ENCODE peak calls at places on chromosomes 5 and 9, in six cellular contexts. Y is H9, J is IMR-90, K is neuronal stem cell, M is mesenchymal stem cell, W is H1. P is an unnamed sample.

GRCh38 chr9:95286151-95286550 is 31.4 kb downstream of the FANCC start:
- DNase-seq in Y (no peak), J (peak; percentile 30), K (no peak), M (peak; percentile 51), W (no peak), P (no peak)

GRCh38 chr5:32709789-32710334 is 1.3 kb upstream of the NPR3 start:
- DNase-seq in Y (peak; percentile 81), J (peak; percentile 79), K (peak; percentile 71), M (peak; percentile 85), W (peak; percentile 78), P (peak; percentile 81)

GRCh38 chr5:41246376-41246775 is 33.0 kb upstream of the C6 start:
- DNase-seq in Y (no peak), J (peak; percentile 96), K (no peak), M (peak; percentile 14), W (no peak), P (no peak)

GRCh38 chr9:114504341-114505186 is 709 bp downstream of the WHRN start:
- DNase-seq in Y (peak; percentile 77), J (peak; percentile 19), K (peak; percentile 55), M (peak; percentile 65), W (peak; percentile 82), P (peak; percentile 70)

GRCh38 chr9:27653246-27653645 is 80.0 kb upstream of the C9orf72 start:
- DNase-seq in Y (no peak), J (no peak), K (no peak), M (no peak), W (no peak), P (no peak)

GRCh38 chr5:90488791-90489190 is 14.1 kb downstream of the POLR3G start:
- DNase-seq in Y (no peak), J (peak; percentile 65), K (no peak), M (no peak), W (no peak), P (no peak)

GRCh38 chr5:122129332-122129731 is at the start of gene ZNF474:
- DNase-seq in Y (peak; percentile 89), J (peak; percentile 98), K (peak; percentile 85), M (peak; percentile 99), W (no peak), P (peak; percentile 99)

GRCh38 chr5:164799391-164799790 is 1294.0 kb downstream of the MAT2B start:
- DNase-seq in Y (no peak), J (no peak), K (no peak), M (no peak), W (no peak), P (no peak)

DNA sequence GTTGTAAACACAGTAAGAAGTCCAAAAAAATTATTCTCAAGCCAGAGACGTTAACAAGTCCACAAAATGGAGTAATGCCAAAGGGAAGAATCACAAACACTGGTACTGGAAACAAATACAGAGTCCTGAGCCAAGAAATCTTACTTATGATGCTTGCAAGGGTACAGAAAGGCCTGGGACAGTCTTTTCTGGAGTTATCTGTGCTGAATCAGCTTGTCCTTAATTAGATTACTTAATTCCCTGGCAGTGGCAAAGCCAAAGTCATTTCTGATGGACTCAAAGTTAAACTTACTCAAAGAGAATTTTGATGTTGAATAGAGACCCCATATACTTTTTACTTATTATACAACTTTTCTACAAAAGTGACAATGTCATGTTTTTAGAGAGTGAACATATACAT is 610.5 kb upstream of the ITGA1 start:
- DNase-seq in Y (no peak), J (no peak), K (no peak), M (no peak), W (no peak), P (no peak)
- H2BK15ac ChIP-seq in Y (no peak overlapping the region), J (no peak overlapping the region), K (no peak overlapping the region), M (no peak overlapping the region), W (no peak overlapping the region), P (no peak overlapping the region)

GRCh38 chr9:128829477-128830251 is at the start of gene SPOUT1:
- DNase-seq in Y (peak; percentile 96), J (peak; percentile 86), K (peak; percentile 90), M (peak; percentile 91), W (peak; percentile 96), P (peak; percentile 96)
- H4K8ac ChIP-seq in Y (no peak within 1 kb of the TSS), J (peak within 1 kb of the TSS; percentile 25), K (no peak within 1 kb of the TSS), M (peak within 1 kb of the TSS; percentile 47), W (peak within 1 kb of the TSS; percentile 95), P (no peak within 1 kb of the TSS)

GRCh38 chr5:88740604-88741003 is 142.4 kb downstream of the MEF2C start:
- DNase-seq in Y (no peak), J (no peak), K (no peak), M (no peak), W (no peak), P (no peak)
- H2BK15ac ChIP-seq in Y (no peak overlapping the region), J (no peak overlapping the region), K (no peak overlapping the region), M (no peak overlapping the region), W (no peak overlapping the region), P (no peak overlapping the region)

GRCh38 chr9:37035472-37036236 is 1.6 kb upstream of the PAX5 start:
- DNase-seq in Y (peak; percentile 54), J (no peak), K (no peak), M (peak; percentile 47), W (peak; percentile 68), P (peak; percentile 62)
- H4K8ac ChIP-seq in Y (no peak overlapping the region), J (no peak overlapping the region), K (no peak overlapping the region), M (no peak overlapping the region), W (no peak overlapping the region), P (no peak overlapping the region)

GRCh38 chr5:23639326-23639725 is 131.9 kb downstream of the PRDM9 start:
- DNase-seq in Y (no peak), J (no peak), K (no peak), M (no peak), W (no peak), P (no peak)
- H2BK15ac ChIP-seq in Y (no peak overlapping the region), J (no peak overlapping the region), K (no peak overlapping the region), M (no peak overlapping the region), W (no peak overlapping the region), P (no peak overlapping the region)

DNA sequence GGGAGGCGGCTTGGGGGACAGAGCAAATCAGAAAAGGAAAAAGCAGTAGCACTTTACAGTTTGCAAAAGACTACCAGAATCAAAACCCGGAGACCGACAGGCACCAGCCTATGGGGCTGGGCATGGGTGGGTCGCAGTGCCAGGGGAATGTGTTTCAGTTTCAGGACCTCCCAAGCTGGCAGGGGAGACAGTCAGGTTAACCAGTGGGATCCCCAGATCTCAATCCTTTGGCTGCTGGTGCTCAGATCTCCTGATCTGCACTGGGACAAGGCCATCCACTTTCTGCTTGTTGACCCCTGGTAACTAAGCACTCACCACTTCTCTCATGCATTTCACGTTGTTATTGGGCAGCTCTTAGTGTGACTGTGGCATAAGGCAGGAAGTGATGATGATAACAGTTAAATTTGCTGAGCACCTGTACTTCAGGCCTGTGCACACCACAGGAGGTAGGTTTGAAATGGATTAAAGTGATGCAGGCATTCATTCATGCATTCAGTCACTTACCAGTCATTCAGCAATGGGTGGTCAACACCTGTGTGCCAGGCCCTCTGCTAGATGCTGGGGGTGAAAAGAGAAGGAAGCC is 42.2 kb upstream of the STXBP1 start:
- DNase-seq in Y (no peak), J (peak; percentile 44), K (no peak), M (peak; percentile 48), W (no peak), P (no peak)
- H4K8ac ChIP-seq in Y (no peak overlapping the region), J (peak overlapping the region; percentile 53), K (no peak overlapping the region), M (peak overlapping the region; percentile 33), W (peak overlapping the region; percentile 93), P (no peak overlapping the region)

GRCh38 chr5:6251579-6252102 is 126.7 kb downstream of the MED10 start:
- DNase-seq in Y (no peak), J (no peak), K (peak; percentile 80), M (no peak), W (no peak), P (peak; percentile 1)
- H2BK15ac ChIP-seq in Y (no peak overlapping the region), J (no peak overlapping the region), K (no peak overlapping the region), M (no peak overlapping the region), W (no peak overlapping the region), P (no peak overlapping the region)